ENCODE peak calls at places on chromosomes 5 and 9, in five cellular contexts. One of them, this sample, is unnamed.

GRCh38 chr5:16410338-16410737 is 55.3 kb downstream of the ZNF622 start:
- DNase-seq in NCI-H1417: peak
- DNase-seq in stimulated activated CD8-positive, alpha-beta memory T cell treated with anti-CD3 and anti-CD28 coated beads, Interleukin-4, amount 100 ng/mL, for 1 hour: no peak
- DNase-seq in GM23338: no peak
- DNase-seq in NCI-H1436: no peak
- DNase-seq in this sample: no peak

GRCh38 chr9:92325991-92326500 is 293 bp downstream of the CENPP start:
- DNase-seq in NCI-H1417: no peak
- DNase-seq in stimulated activated CD8-positive, alpha-beta memory T cell treated with anti-CD3 and anti-CD28 coated beads, Interleukin-4, amount 100 ng/mL, for 1 hour: no peak
- DNase-seq in NCI-H1436: no peak
- DNase-seq in GM23338: no peak
- DNase-seq in this sample: no peak

GRCh38 chr9:98902925-98903324 is 40.8 kb upstream of the COL15A1 start:
- DNase-seq in NCI-H1436: no peak
- DNase-seq in stimulated activated CD8-positive, alpha-beta memory T cell treated with anti-CD3 and anti-CD28 coated beads, Interleukin-4, amount 100 ng/mL, for 1 hour: no peak
- DNase-seq in NCI-H1417: no peak
- DNase-seq in GM23338: no peak
- DNase-seq in this sample: no peak

GRCh38 chr5:96509721-96510383 is 76.8 kb upstream of the PCSK1 start:
- DNase-seq in GM23338: no peak
- DNase-seq in NCI-H1436: no peak
- DNase-seq in stimulated activated CD8-positive, alpha-beta memory T cell treated with anti-CD3 and anti-CD28 coated beads, Interleukin-4, amount 100 ng/mL, for 1 hour: no peak
- DNase-seq in NCI-H1417: no peak
- DNase-seq in this sample: no peak

GRCh38 chr9:92435263-92435662 is 11.0 kb upstream of the OMD start:
- DNase-seq in GM23338: no peak
- DNase-seq in NCI-H1436: no peak
- DNase-seq in stimulated activated CD8-positive, alpha-beta memory T cell treated with anti-CD3 and anti-CD28 coated beads, Interleukin-4, amount 100 ng/mL, for 1 hour: no peak
- DNase-seq in NCI-H1417: no peak
- DNase-seq in this sample: no peak

GRCh38 chr5:51567636-51568035 is 184.4 kb downstream of the ISL1 start:
- DNase-seq in GM23338: no peak
- DNase-seq in NCI-H1436: no peak
- DNase-seq in NCI-H1417: no peak
- DNase-seq in stimulated activated CD8-positive, alpha-beta memory T cell treated with anti-CD3 and anti-CD28 coated beads, Interleukin-4, amount 100 ng/mL, for 1 hour: no peak
- DNase-seq in this sample: no peak

GRCh38 chr9:4108708-4109444 is 191.0 kb downstream of the GLIS3 start:
- DNase-seq in NCI-H1417: no peak
- DNase-seq in NCI-H1436: no peak
- DNase-seq in GM23338: no peak
- DNase-seq in stimulated activated CD8-positive, alpha-beta memory T cell treated with anti-CD3 and anti-CD28 coated beads, Interleukin-4, amount 100 ng/mL, for 1 hour: no peak
- DNase-seq in this sample: no peak

GRCh38 chr9:11199335-11199734 is 586.5 kb upstream of the PTPRD start:
- DNase-seq in NCI-H1436: no peak
- DNase-seq in GM23338: peak
- DNase-seq in stimulated activated CD8-positive, alpha-beta memory T cell treated with anti-CD3 and anti-CD28 coated beads, Interleukin-4, amount 100 ng/mL, for 1 hour: no peak
- DNase-seq in NCI-H1417: no peak
- DNase-seq in this sample: no peak

GRCh38 chr5:87899109-87900100 is 369.2 kb downstream of the TMEM161B start:
- DNase-seq in stimulated activated CD8-positive, alpha-beta memory T cell treated with anti-CD3 and anti-CD28 coated beads, Interleukin-4, amount 100 ng/mL, for 1 hour: no peak
- DNase-seq in GM23338: peak
- DNase-seq in NCI-H1417: no peak
- DNase-seq in NCI-H1436: no peak
- DNase-seq in this sample: peak

GRCh38 chr9:131015112-131015511 is 6.1 kb downstream of the LAMC3 start:
- DNase-seq in NCI-H1436: no peak
- DNase-seq in NCI-H1417: no peak
- DNase-seq in stimulated activated CD8-positive, alpha-beta memory T cell treated with anti-CD3 and anti-CD28 coated beads, Interleukin-4, amount 100 ng/mL, for 1 hour: no peak
- DNase-seq in GM23338: no peak
- DNase-seq in this sample: no peak

GRCh38 chr9:118059520-118060278 is 355.5 kb downstream of the TLR4 start:
- DNase-seq in stimulated activated CD8-positive, alpha-beta memory T cell treated with anti-CD3 and anti-CD28 coated beads, Interleukin-4, amount 100 ng/mL, for 1 hour: no peak
- DNase-seq in NCI-H1436: peak
- DNase-seq in GM23338: peak
- DNase-seq in NCI-H1417: no peak
- DNase-seq in this sample: peak

GRCh38 chr5:132011561-132012384 is at the start of gene ACSL6:
- DNase-seq in NCI-H1436: peak
- DNase-seq in GM23338: peak
- DNase-seq in stimulated activated CD8-positive, alpha-beta memory T cell treated with anti-CD3 and anti-CD28 coated beads, Interleukin-4, amount 100 ng/mL, for 1 hour: peak
- DNase-seq in NCI-H1417: peak
- DNase-seq in this sample: no peak

GRCh38 chr5:33725846-33726245 is 165.9 kb downstream of the ADAMTS12 start:
- DNase-seq in NCI-H1417: no peak
- DNase-seq in stimulated activated CD8-positive, alpha-beta memory T cell treated with anti-CD3 and anti-CD28 coated beads, Interleukin-4, amount 100 ng/mL, for 1 hour: no peak
- DNase-seq in GM23338: no peak
- DNase-seq in NCI-H1436: no peak
- DNase-seq in this sample: no peak

GRCh38 chr5:180098991-180099732 is 27.6 kb upstream of the RNF130 start:
- DNase-seq in NCI-H1436: no peak
- DNase-seq in NCI-H1417: no peak
- DNase-seq in GM23338: no peak
- DNase-seq in stimulated activated CD8-positive, alpha-beta memory T cell treated with anti-CD3 and anti-CD28 coated beads, Interleukin-4, amount 100 ng/mL, for 1 hour: no peak
- DNase-seq in this sample: no peak

GRCh38 chr5:72107874-72108199 is 562 bp downstream of the MAP1B start:
- DNase-seq in GM23338: peak
- DNase-seq in NCI-H1436: no peak
- DNase-seq in stimulated activated CD8-positive, alpha-beta memory T cell treated with anti-CD3 and anti-CD28 coated beads, Interleukin-4, amount 100 ng/mL, for 1 hour: no peak
- DNase-seq in NCI-H1417: peak
- DNase-seq in this sample: peak

GRCh38 chr5:57368010-57368409 is 114.6 kb downstream of the ACTBL2 start:
- DNase-seq in stimulated activated CD8-positive, alpha-beta memory T cell treated with anti-CD3 and anti-CD28 coated beads, Interleukin-4, amount 100 ng/mL, for 1 hour: no peak
- DNase-seq in NCI-H1417: no peak
- DNase-seq in GM23338: no peak
- DNase-seq in NCI-H1436: no peak
- DNase-seq in this sample: no peak

GRCh38 chr5:96943829-96944228 is 7.9 kb downstream of the LNPEP start:
- DNase-seq in stimulated activated CD8-positive, alpha-beta memory T cell treated with anti-CD3 and anti-CD28 coated beads, Interleukin-4, amount 100 ng/mL, for 1 hour: no peak
- DNase-seq in GM23338: no peak
- DNase-seq in NCI-H1417: no peak
- DNase-seq in NCI-H1436: no peak
- DNase-seq in this sample: no peak

GRCh38 chr9:94985649-94986048 is 259.1 kb downstream of the AOPEP start:
- DNase-seq in GM23338: no peak
- DNase-seq in NCI-H1417: no peak
- DNase-seq in NCI-H1436: no peak
- DNase-seq in stimulated activated CD8-positive, alpha-beta memory T cell treated with anti-CD3 and anti-CD28 coated beads, Interleukin-4, amount 100 ng/mL, for 1 hour: no peak
- DNase-seq in this sample: no peak